ENCODE peak calls at places on chromosomes 7 and 10, in ten cellular contexts. H is cardiac fibroblast, Y is neural progenitor cell, U is body of pancreas, P is psoas muscle, V is fibroblast of villous mesenchyme, M is colonic mucosa, R is left lung, Q is foreskin fibroblast, G is heart right ventricle. O is an unnamed sample.

GRCh38 chr7:133389727-133390126 is 136.8 kb downstream of the EXOC4 start:
- DNase-seq in H (peak), Y (no peak), U (no peak), P (no peak), V (no peak), M (no peak), R (no peak), Q (no peak), G (no peak), O (no peak)

GRCh38 chr10:127157506-127158205 is 38.7 kb downstream of the INSYN2A start:
- DNase-seq in H (peak), Y (no peak), U (no peak), P (no peak), V (no peak), M (no peak), R (no peak), Q (peak), G (no peak), O (peak)

GRCh38 chr10:82982110-82982608 is 1107.2 kb downstream of the NRG3 start:
- DNase-seq in H (peak), Y (no peak), U (no peak), P (no peak), V (peak), M (no peak), R (no peak), Q (peak), G (no peak), O (peak)

GRCh38 chr7:95693551-95694333 is 78.6 kb upstream of the DYNC1I1 start:
- DNase-seq in H (peak), Y (no peak), U (no peak), P (no peak), V (peak), M (no peak), R (no peak), Q (peak), G (no peak), O (peak)

GRCh38 chr10:101467286-101467770 is 113.4 kb downstream of the BTRC start:
- DNase-seq in H (peak), Y (peak), U (peak), P (no peak), V (peak), M (peak), R (no peak), Q (peak), G (no peak), O (peak)

GRCh38 chr10:2619472-2619871 is 447.9 kb upstream of the PFKP start:
- DNase-seq in H (no peak), Y (peak), U (no peak), P (no peak), V (no peak), M (no peak), R (no peak), Q (no peak), G (no peak), O (no peak)

GRCh38 chr10:71471031-71471430 is 74.3 kb downstream of the CDH23 start:
- DNase-seq in H (no peak), Y (no peak), U (no peak), P (no peak), V (no peak), M (no peak), R (no peak), Q (no peak), G (no peak), O (no peak)

GRCh38 chr7:116653204-116653603 is 18.8 kb upstream of the MET start:
- DNase-seq in H (peak), Y (no peak), U (no peak), P (no peak), V (peak), M (no peak), R (no peak), Q (peak), G (no peak), O (peak)

GRCh38 chr10:132867801-132868644 is 74.3 kb downstream of the CFAP46 start:
- DNase-seq in H (no peak), Y (no peak), U (peak), P (no peak), V (no peak), M (no peak), R (peak), Q (no peak), G (peak), O (no peak)

GRCh38 chr10:15088428-15089261 is at the start of gene ACBD7:
- DNase-seq in H (peak), Y (peak), U (peak), P (peak), V (peak), M (peak), R (peak), Q (peak), G (peak), O (peak)

GRCh38 chr10:15084502-15084922 is 4.1 kb downstream of the ACBD7 start:
- DNase-seq in H (peak), Y (peak), U (peak), P (no peak), V (peak), M (peak), R (peak), Q (peak), G (no peak), O (peak)

DNA sequence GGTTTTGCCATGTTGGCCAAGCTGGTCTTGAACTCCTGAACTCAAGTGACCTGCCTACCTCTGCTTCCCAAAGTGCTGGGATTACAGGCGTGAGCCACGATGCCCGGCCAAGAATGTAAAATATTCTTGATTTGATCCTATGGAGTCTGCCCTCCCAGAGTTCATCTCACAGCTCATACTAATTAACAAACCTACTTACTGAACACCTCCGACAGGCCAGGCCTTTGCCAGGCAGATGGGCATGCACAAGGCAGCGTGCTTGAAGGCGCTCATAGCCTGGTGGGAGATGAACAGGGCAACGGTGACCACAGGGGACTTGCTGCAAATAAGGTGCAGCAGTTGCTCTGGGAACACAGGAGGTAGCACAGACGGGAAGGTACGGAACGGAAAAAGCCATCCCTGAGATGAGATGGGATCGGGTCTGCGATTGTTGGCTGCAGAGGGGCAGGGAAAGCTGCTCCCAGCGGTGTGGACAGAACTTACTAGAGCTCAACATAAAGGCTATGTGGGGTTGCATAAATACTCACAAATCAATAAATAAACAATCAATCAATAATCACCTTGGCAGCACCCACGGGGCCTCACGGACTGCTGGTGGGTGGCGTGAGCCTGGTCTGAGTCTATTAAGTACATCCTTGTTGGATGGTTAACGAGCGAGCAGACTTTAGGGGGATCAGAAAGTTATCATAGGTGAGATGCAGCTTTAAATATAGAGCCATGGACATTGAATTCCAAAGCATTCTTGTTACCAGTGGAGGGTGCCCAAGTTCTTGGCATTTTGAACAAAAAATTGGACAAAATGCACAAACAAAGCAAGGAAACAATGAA is 4.7 kb downstream of the ACBD7 start:
- DNase-seq in H (no peak), Y (no peak), U (no peak), P (no peak), V (no peak), M (no peak), R (no peak), Q (no peak), G (no peak), O (no peak)
- TF ChIP-seq CTCF in H (no peak), Y (no peak), U (no peak), P (no peak), V (peak), M (no peak), R (no peak), Q (no peak), G (no peak), O (no peak)

DNA sequence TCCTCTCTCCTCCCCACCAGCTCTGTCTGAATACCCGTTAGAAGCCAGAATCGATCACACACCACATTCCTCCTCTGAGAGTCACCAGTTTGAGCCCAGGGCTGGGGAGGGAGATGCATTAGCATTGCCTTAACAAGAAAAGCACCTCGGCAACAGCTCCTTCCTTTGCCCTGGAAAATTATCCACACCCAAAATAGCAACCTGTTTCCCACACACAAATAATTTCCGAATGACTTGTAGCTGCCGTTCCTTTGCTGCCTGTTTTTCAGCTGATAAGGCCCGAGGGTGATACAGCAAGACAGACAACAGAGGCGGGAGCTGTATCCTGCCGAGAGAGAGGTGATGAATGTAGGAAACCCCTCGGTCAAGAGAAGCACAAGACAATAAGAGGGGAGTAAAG is 91.3 kb downstream of the CPXM2 start:
- DNase-seq in H (no peak), Y (no peak), U (no peak), P (no peak), V (no peak), M (peak), R (no peak), Q (no peak), G (no peak), O (peak)
- H3K4me3 ChIP-seq in H (no peak), Y (no peak), U (no peak), P (no peak), V (no peak), M (no peak), R (no peak), Q (no peak), G (no peak), O (no peak)

GRCh38 chr10:11165591-11166543 is 148.2 kb downstream of the CELF2 start:
- DNase-seq in H (peak), Y (peak), U (peak), P (peak), V (no peak), M (peak), R (no peak), Q (peak), G (peak), O (peak)
- TF ChIP-seq CTCF in H (peak), Y (peak), U (peak), P (peak), V (peak), M (peak), R (peak), Q (peak), G (peak), O (peak)

GRCh38 chr7:137269240-137269639 is 74.3 kb downstream of the PTN start:
- DNase-seq in H (no peak), Y (no peak), U (no peak), P (no peak), V (no peak), M (no peak), R (no peak), Q (no peak), G (no peak), O (no peak)
- H3K4me3 ChIP-seq in H (no peak), Y (no peak), U (no peak), P (no peak), V (no peak), M (no peak), R (no peak), Q (no peak), G (no peak), O (no peak)

GRCh38 chr10:122213766-122214165 is 57.3 kb upstream of the BTBD16 start:
- DNase-seq in H (no peak), Y (peak), U (no peak), P (no peak), V (no peak), M (no peak), R (no peak), Q (peak), G (no peak), O (no peak)
- TF ChIP-seq CTCF in H (no peak), Y (peak), U (no peak), P (no peak), V (no peak), M (no peak), R (no peak), Q (no peak), G (no peak), O (no peak)

DNA sequence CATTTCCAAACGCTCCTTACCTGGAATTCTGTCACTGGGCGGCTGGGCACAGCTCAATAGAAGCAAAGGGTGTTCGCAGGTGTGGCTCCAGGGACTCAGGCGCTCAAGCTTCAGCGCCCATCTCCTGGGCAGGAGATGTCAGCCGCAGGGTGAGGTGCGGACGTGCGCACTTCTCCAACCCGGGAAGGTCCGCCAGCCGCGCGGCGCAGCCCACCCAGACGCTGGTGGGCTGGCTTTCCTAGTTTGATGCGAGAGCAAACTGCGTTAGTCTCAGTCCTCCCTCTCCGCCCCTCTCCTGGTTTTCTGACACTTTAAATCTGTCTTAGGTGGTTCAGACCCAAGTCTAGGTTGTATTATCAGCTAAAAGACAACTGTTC is 267 bp downstream of the CALCR start:
- DNase-seq in H (no peak), Y (peak), U (no peak), P (no peak), V (no peak), M (no peak), R (no peak), Q (no peak), G (no peak), O (no peak)
- H3K4me3 ChIP-seq in H (no peak), Y (peak), U (no peak), P (peak), V (no peak), M (no peak), R (peak), Q (no peak), G (no peak), O (no peak)

O was measured in fibroblast of the aortic adventitia.